ENCODE peak calls at places on chromosome 5, in five cellular contexts. V is mesendoderm, S is ovary, M is stomach, N is adrenal gland. U is an unnamed sample.

GRCh38 chr5:96963267-96963666 is 27.4 kb downstream of the LNPEP start:
- DNase-seq in N (peak; percentile 52), M (no peak), S (no peak), V (no peak), U (no peak)

GRCh38 chr5:99543841-99544240 is 615.0 kb upstream of the CHD1 start:
- DNase-seq in S (no peak), V (peak; percentile 3), N (no peak), M (no peak), U (no peak)

GRCh38 chr5:125148076-125148475 is 401.6 kb upstream of the ZNF608 start:
- DNase-seq in S (no peak), V (no peak), M (no peak), N (no peak), U (no peak)

GRCh38 chr5:71483355-71483754 is 27.9 kb downstream of the BDP1 start:
- DNase-seq in V (peak; percentile 37), N (no peak), M (no peak), S (no peak), U (no peak)

GRCh38 chr5:96706433-96707111 is 44.4 kb downstream of the CAST start:
- DNase-seq in S (no peak), N (no peak), M (no peak), V (no peak), U (no peak)

GRCh38 chr5:127290946-127291763 is 559 bp downstream of the MEGF10 start:
- DNase-seq in S (no peak), N (no peak), V (peak; percentile 75), M (no peak), U (no peak)

GRCh38 chr5:58094031-58094430 is 365.9 kb downstream of the PLK2 start:
- DNase-seq in V (no peak), M (no peak), S (no peak), N (no peak), U (no peak)

GRCh38 chr5:128965011-128965637 is at the start of gene SLC27A6:
- DNase-seq in S (peak; percentile 46), V (peak; percentile 75), M (no peak), N (peak; percentile 48), U (peak; percentile 62)

GRCh38 chr5:10724799-10725507 is 36.1 kb downstream of the DAP start:
- DNase-seq in S (no peak), N (peak; percentile 70), V (no peak), M (peak; percentile 63), U (no peak)

GRCh38 chr5:147177125-147177840 is 57.5 kb upstream of the STK32A start:
- DNase-seq in V (no peak), N (no peak), S (no peak), M (no peak), U (no peak)

GRCh38 chr5:156450778-156451177 is 123.8 kb downstream of the SGCD start:
- DNase-seq in S (no peak), N (no peak), M (no peak), V (no peak), U (no peak)

GRCh38 chr5:41794478-41794877 is 75.7 kb downstream of the OXCT1 start:
- DNase-seq in S (no peak), N (no peak), V (peak; percentile 53), M (no peak), U (no peak)

GRCh38 chr5:96741911-96742310 is 65.8 kb downstream of the ERAP1 start:
- DNase-seq in N (no peak), V (no peak), S (no peak), M (no peak), U (no peak)

GRCh38 chr5:24045034-24045433 is 537.6 kb downstream of the PRDM9 start:
- DNase-seq in S (no peak), V (no peak), M (no peak), N (no peak), U (no peak)

GRCh38 chr5:3811116-3811515 is 215.5 kb downstream of the IRX1 start:
- DNase-seq in M (no peak), N (no peak), S (no peak), V (no peak), U (no peak)

GRCh38 chr5:54363669-54364068 is 53.3 kb upstream of the ARL15 start:
- DNase-seq in S (no peak), V (no peak), M (no peak), N (no peak), U (no peak)

GRCh38 chr5:8135742-8136141 is 266.8 kb downstream of the MTRR start:
- DNase-seq in S (no peak), N (no peak), M (no peak), V (no peak), U (no peak)

GRCh38 chr5:95842955-95843544 is 20.5 kb upstream of the GLRX start:
- DNase-seq in N (peak; percentile 90), M (peak; percentile 84), V (peak; percentile 90), S (no peak), U (peak; percentile 90)

GRCh38 chr5:162068412-162068811 is 839 bp downstream of the GABRG2 start:
- DNase-seq in S (peak; percentile 7), N (peak; percentile 20), V (peak; percentile 97), M (no peak), U (no peak)

GRCh38 chr5:17203329-17204132 is 13.9 kb upstream of the BASP1 start:
- DNase-seq in N (peak; percentile 29), M (no peak), V (peak; percentile 65), S (no peak), U (no peak)

GRCh38 chr5:76781775-76782174 is 37.1 kb upstream of the F2RL1 start:
- DNase-seq in S (no peak), N (no peak), M (no peak), V (peak; percentile 42), U (no peak)

GRCh38 chr5:16304846-16305245 is 125.3 kb upstream of the MARCHF11 start:
- DNase-seq in S (no peak), V (no peak), M (no peak), N (no peak), U (no peak)

GRCh38 chr5:108101105-108101504 is 280.8 kb downstream of the FBXL17 start:
- DNase-seq in M (no peak), V (no peak), S (no peak), N (peak; percentile 46), U (no peak)

GRCh38 chr5:78508231-78508765 is 140.3 kb downstream of the LHFPL2 start:
- DNase-seq in S (no peak), M (no peak), N (peak; percentile 50), V (peak; percentile 87), U (no peak)

GRCh38 chr5:9467199-9468069 is 78.4 kb downstream of the SEMA5A start:
- DNase-seq in N (no peak), S (no peak), V (no peak), M (no peak), U (peak; percentile 40)

GRCh38 chr5:93359296-93359957 is 221.6 kb downstream of the NR2F1-AS1 start:
- DNase-seq in V (peak; percentile 10), M (no peak), N (peak; percentile 12), S (no peak), U (no peak)

GRCh38 chr5:11851965-11852745 is 52.1 kb downstream of the CTNND2 start:
- DNase-seq in M (no peak), S (no peak), N (no peak), V (peak; percentile 37), U (no peak)

GRCh38 chr5:145347026-145347616 is 488.0 kb downstream of the PRELID2 start:
- DNase-seq in N (peak; percentile 5), V (peak; percentile 40), M (no peak), S (no peak), U (no peak)

GRCh38 chr5:66805514-66806430 is 209.6 kb downstream of the MAST4 start:
- DNase-seq in M (no peak), N (no peak), S (no peak), V (no peak), U (no peak)

GRCh38 chr5:6900828-6901227 is 187.6 kb downstream of the TENT4A start:
- DNase-seq in V (no peak), S (no peak), M (peak; percentile 81), N (no peak), U (no peak)

GRCh38 chr5:96844476-96844990 is 31.8 kb upstream of the ERAP2 start:
- DNase-seq in M (no peak), V (peak; percentile 57), N (no peak), S (no peak), U (no peak)

GRCh38 chr5:96008487-96008886 is 46.8 kb upstream of the ELL2 start:
- DNase-seq in M (no peak), V (no peak), S (no peak), N (no peak), U (no peak)

DNA sequence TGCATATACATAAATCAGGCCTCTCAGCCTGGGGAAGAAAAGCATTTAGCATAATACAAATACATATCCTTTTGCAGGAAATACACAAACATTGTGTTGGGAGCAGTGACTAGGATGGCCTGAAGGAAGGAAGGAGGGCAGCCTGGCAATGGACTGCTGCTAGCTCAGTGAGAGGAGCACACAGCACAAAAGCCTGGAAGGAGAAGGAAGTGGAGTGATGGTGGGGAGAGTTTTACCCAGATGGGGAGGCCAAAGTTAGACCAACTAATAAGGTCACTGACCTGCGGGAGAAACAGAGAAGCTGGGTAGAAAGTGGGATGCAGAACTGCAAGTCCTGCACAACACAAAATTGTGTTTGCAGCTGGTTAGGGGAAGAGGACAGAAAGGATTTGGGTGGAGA is 39.6 kb downstream of the SEMA6A start:
- DNase-seq in S (no peak), V (no peak), N (no peak), M (no peak), U (no peak)
- H3K27ac ChIP-seq in S (no peak overlapping the region), V (no peak overlapping the region), N (no peak overlapping the region), M (no peak overlapping the region), U (no peak overlapping the region)

DNA sequence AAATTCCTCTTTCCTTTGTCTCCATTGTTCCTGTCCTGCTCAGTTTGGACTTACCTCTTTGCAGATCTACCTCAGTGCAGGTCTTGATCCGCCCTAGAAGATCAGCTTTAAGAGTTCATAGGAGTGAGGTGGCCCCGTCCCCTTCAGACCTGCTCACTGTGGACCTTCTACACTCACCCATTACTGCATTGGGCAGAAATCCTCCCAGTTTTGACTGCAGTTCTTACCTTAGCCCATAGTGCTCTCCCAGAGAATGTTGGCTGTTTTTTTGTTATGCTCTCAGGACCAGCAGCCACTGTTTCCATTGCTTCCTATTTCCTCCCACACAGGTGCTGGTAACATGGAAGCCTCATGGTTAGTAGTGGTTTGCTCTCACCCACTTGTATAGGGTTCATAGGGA is 63.3 kb downstream of the GALNT10 start:
- DNase-seq in V (no peak), S (no peak), N (no peak), M (no peak), U (no peak)
- H3K4me3 ChIP-seq in V (no peak overlapping the region), S (no peak overlapping the region), N (no peak overlapping the region), M (no peak overlapping the region), U (no peak overlapping the region)

GRCh38 chr5:56589486-56589870 is 225.9 kb upstream of the MAP3K1 start:
- DNase-seq in S (no peak), N (no peak), M (no peak), V (no peak), U (no peak)

GRCh38 chr5:56588636-56589485 is 226.5 kb upstream of the MAP3K1 start:
- DNase-seq in N (no peak), S (no peak), M (peak; percentile 32), V (peak; percentile 62), U (peak; percentile 70)

GRCh38 chr5:56585973-56586740 is 229.2 kb upstream of the MAP3K1 start:
- DNase-seq in S (peak; percentile 34), M (no peak), V (no peak), N (peak; percentile 62), U (no peak)

GRCh38 chr5:56587381-56588124 is 227.8 kb upstream of the MAP3K1 start:
- DNase-seq in M (no peak), V (no peak), N (no peak), S (no peak), U (no peak)

GRCh38 chr5:56588125-56588516 is 227.2 kb upstream of the MAP3K1 start:
- DNase-seq in N (no peak), V (no peak), M (no peak), S (peak; percentile 33), U (no peak)
- H3K27ac ChIP-seq in N (no peak overlapping the region), V (no peak overlapping the region), M (peak overlapping the region; percentile 47), S (no peak overlapping the region), U (no peak overlapping the region)

GRCh38 chr5:14155730-14156129 is 12.6 kb downstream of the TRIO start:
- DNase-seq in M (no peak), S (no peak), N (no peak), V (no peak), U (no peak)
- H3K4me3 ChIP-seq in M (no peak overlapping the region), S (no peak overlapping the region), N (no peak overlapping the region), V (no peak overlapping the region), U (no peak overlapping the region)

U was measured in upper lobe of right lung.